ENCODE peak calls at places on chromosomes 4 and X, in six cellular contexts. R, D, J, M, S and U are unnamed samples.

GRCh38 chr4:101037938-101038413 is 309.4 kb downstream of the PPP3CA start:
- DNase-seq in R (no peak), D (no peak), J (no peak), M (no peak), S (no peak), U (no peak)

GRCh38 chr4:137310156-137310555 is 222.1 kb downstream of the PCDH18 start:
- DNase-seq in S (no peak), M (no peak), R (no peak), J (peak), D (no peak), U (no peak)

GRCh38 chr4:128718793-128719192 is 90.7 kb upstream of the JADE1 start:
- DNase-seq in D (no peak), J (peak), M (no peak), S (no peak), R (no peak), U (no peak)

GRCh38 chr4:84965558-84966381 is 720 bp downstream of the WDFY3 start:
- DNase-seq in R (peak), M (peak), J (peak), D (no peak), S (peak), U (no peak)

GRCh38 chr4:126051709-126052424 is 737.1 kb downstream of the FAT4 start:
- DNase-seq in M (no peak), R (peak), D (no peak), J (peak), S (no peak), U (no peak)

GRCh38 chrX:69107747-69108410 is 57.4 kb downstream of the PJA1 start:
- DNase-seq in J (no peak), M (no peak), S (no peak), D (no peak), R (no peak), U (no peak)

GRCh38 chr4:185654311-185654710 is 119.0 kb upstream of the PDLIM3 start:
- DNase-seq in S (no peak), R (no peak), M (no peak), D (no peak), J (no peak), U (no peak)

GRCh38 chr4:103002551-103002950 is 17.0 kb downstream of the SLC9B1 start:
- DNase-seq in S (no peak), M (no peak), R (peak), J (peak), D (no peak), U (no peak)

GRCh38 chr4:1803523-1804423 is 10.7 kb downstream of the FGFR3 start:
- DNase-seq in D (no peak), R (no peak), M (no peak), J (no peak), S (no peak), U (no peak)

DNA sequence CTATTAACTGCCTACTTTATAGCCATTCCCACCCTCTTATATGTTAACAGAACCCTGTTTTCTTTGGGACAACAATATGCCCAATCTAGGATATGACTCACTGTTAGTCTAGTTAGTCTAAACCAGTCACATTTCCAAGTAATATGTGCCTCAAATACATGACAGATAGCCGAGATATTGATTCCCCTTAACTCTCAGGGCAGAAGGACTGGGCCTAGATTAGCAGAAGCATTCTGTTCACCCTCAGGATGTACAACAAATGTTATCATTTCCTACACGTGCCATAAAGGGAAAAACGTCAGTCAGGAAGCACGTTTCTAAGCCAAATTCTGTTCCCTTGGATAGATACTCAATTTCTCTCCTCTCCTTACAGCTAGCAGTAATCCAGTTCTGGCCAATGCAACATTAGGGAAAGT is 114.1 kb downstream of the SLC10A7 start:
- DNase-seq in S (no peak), R (no peak), M (no peak), J (peak), D (no peak), U (no peak)
- H3K4me3 ChIP-seq in S (no peak), R (no peak), M (no peak), J (no peak), D (no peak), U (no peak)

GRCh38 chr4:90112715-90113114 is 14.5 kb upstream of the CCSER1 start:
- DNase-seq in J (no peak), M (no peak), S (no peak), D (no peak), R (no peak), U (no peak)
- TF ChIP-seq CTCF in J (no peak), M (no peak), S (no peak), D (no peak), R (no peak), U (no peak)

GRCh38 chr4:80459918-80460473 is 124.5 kb downstream of the CFAP299 start:
- DNase-seq in R (no peak), M (no peak), S (no peak), J (no peak), D (no peak), U (no peak)

GRCh38 chr4:80465238-80465637 is 129.7 kb downstream of the CFAP299 start:
- DNase-seq in J (no peak), M (no peak), D (no peak), S (no peak), R (no peak), U (no peak)

GRCh38 chr4:80463509-80463908 is 128.0 kb downstream of the CFAP299 start:
- DNase-seq in R (no peak), D (no peak), S (no peak), J (no peak), M (no peak), U (no peak)

GRCh38 chr4:80461412-80461811 is 125.9 kb downstream of the CFAP299 start:
- DNase-seq in M (no peak), R (no peak), S (no peak), D (no peak), J (no peak), U (no peak)

DNA sequence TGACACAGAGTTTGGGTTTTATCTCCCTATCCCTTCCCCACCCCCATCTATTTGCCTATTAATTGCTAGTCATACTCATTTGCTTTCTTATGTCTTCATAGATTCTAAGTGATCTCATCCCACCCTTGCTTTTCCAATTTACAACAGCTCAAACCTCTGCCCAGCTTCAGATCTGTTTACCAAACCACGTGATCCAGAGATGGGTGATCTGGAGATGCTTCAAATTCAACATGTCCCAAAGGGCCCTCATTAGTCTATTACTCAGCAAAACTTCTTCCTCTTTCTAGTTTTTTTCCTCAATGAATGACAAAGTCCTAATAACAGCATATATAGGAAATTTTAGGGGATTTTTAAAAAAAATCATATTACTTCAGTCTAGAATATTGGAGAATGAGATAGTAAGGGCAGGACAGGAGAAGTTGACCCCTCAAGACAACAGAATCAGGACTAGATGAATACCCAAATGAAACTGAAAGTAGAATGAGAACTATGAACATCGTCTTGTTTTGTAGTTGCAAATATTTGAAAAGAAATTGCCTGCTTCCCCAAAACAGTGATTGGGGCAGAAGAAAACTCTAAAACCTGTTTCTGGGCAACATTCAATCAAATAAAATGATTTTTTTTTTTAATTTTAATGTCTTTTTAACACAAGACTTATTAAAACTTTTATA is 127.1 kb downstream of the CFAP299 start:
- DNase-seq in S (no peak), J (no peak), R (no peak), D (no peak), M (no peak), U (no peak)
- H3K4me3 ChIP-seq in S (no peak), J (no peak), R (no peak), D (no peak), M (no peak), U (peak)

GRCh38 chr4:83034630-83035494 is at the start of gene COPS4:
- DNase-seq in M (peak), D (peak), J (peak), R (peak), S (peak), U (peak)
- TF ChIP-seq CTCF in M (peak), D (peak), J (peak), R (peak), S (no peak), U (peak)

GRCh38 chr4:79498282-79498681 is 90.3 kb upstream of the GK2 start:
- DNase-seq in S (no peak), D (no peak), J (peak), R (no peak), M (no peak), U (no peak)
- H3K4me3 ChIP-seq in S (no peak), D (no peak), J (no peak), R (no peak), M (no peak), U (no peak)

GRCh38 chr4:77308843-77309242 is 151.8 kb downstream of the CCNG2 start:
- DNase-seq in M (no peak), D (no peak), R (peak), J (peak), S (no peak), U (no peak)
- TF ChIP-seq CTCF in M (peak), D (no peak), R (peak), J (peak), S (no peak), U (no peak)

GRCh38 chr4:104967034-104967401 is 179.7 kb upstream of the TET2 start:
- DNase-seq in M (no peak), S (peak), J (no peak), D (no peak), R (peak), U (no peak)
- H3K4me3 ChIP-seq in M (no peak), S (no peak), J (no peak), D (no peak), R (no peak), U (no peak)

GRCh38 chr4:16767861-16768260 is 130.6 kb downstream of the LDB2 start:
- DNase-seq in M (no peak), J (no peak), R (no peak), S (no peak), D (no peak), U (no peak)

GRCh38 chr4:16761031-16761430 is 137.4 kb downstream of the LDB2 start:
- DNase-seq in S (no peak), J (no peak), D (no peak), R (no peak), M (no peak), U (no peak)

GRCh38 chr4:16767251-16767650 is 131.2 kb downstream of the LDB2 start:
- DNase-seq in J (no peak), M (no peak), S (no peak), R (no peak), D (no peak), U (no peak)

GRCh38 chr4:16765549-16765948 is 132.9 kb downstream of the LDB2 start:
- DNase-seq in R (no peak), D (no peak), J (no peak), S (no peak), M (no peak), U (no peak)

GRCh38 chr4:16764622-16765021 is 133.8 kb downstream of the LDB2 start:
- DNase-seq in M (no peak), J (peak), D (no peak), S (no peak), R (peak), U (no peak)
- TF ChIP-seq CTCF in M (no peak), J (peak), D (no peak), S (no peak), R (peak), U (no peak)